ENCODE peak calls at places on chromosomes 3 and 15, in seven cellular contexts. X is dorsolateral prefrontal cortex; S is thoracic aorta; D is tibial nerve; F is CD4-positive, CD25-positive, alpha-beta regulatory T cell; Q is kidney; Z is hepatocyte. V is an unnamed sample.

GRCh38 chr15:60405405-60405804 is 7.6 kb upstream of the ANXA2 start:
- DNase-seq in X (no peak), S (no peak), D (no peak), F (no peak), Q (no peak), Z (no peak), V (no peak)

GRCh38 chr3:113186566-113186965 is 24.8 kb upstream of the BOC start:
- DNase-seq in X (no peak), S (no peak), D (no peak), F (no peak), Q (no peak), Z (no peak), V (no peak)

GRCh38 chr3:158295771-158296170 is 185.9 kb downstream of the RSRC1 start:
- DNase-seq in X (no peak), S (no peak), D (no peak), F (no peak), Q (no peak), Z (no peak), V (no peak)

GRCh38 chr3:112360574-112360973 is 27.6 kb downstream of the CD200 start:
- DNase-seq in X (no peak), S (no peak), D (no peak), F (no peak), Q (no peak), Z (no peak), V (no peak)

GRCh38 chr15:40277472-40277871 is 5.4 kb downstream of the ANKRD63 start:
- DNase-seq in X (no peak), S (no peak), D (no peak), F (no peak), Q (no peak), Z (no peak), V (no peak)

GRCh38 chr3:7565574-7565973 is 704.7 kb downstream of the GRM7 start:
- DNase-seq in X (no peak), S (no peak), D (no peak), F (no peak), Q (no peak), Z (no peak), V (no peak)

GRCh38 chr15:62975515-62975914 is 67.0 kb upstream of the TPM1 start:
- DNase-seq in X (no peak), S (no peak), D (no peak), F (no peak), Q (no peak), Z (no peak), V (peak)

GRCh38 chr3:183254816-183255730 is 2.0 kb downstream of the B3GNT5 start:
- DNase-seq in X (no peak), S (no peak), D (no peak), F (no peak), Q (no peak), Z (peak), V (peak)

GRCh38 chr15:70120954-70121655 is 23.4 kb upstream of the TLE3 start:
- DNase-seq in X (no peak), S (no peak), D (no peak), F (no peak), Q (no peak), Z (no peak), V (no peak)

GRCh38 chr3:191973820-191974219 is 512.9 kb downstream of the PYDC2 start:
- DNase-seq in X (no peak), S (no peak), D (no peak), F (no peak), Q (no peak), Z (no peak), V (no peak)

GRCh38 chr3:102237181-102237580 is 197.6 kb upstream of the ZPLD1 start:
- DNase-seq in X (no peak), S (no peak), D (no peak), F (no peak), Q (no peak), Z (no peak), V (peak)
- H3K27ac ChIP-seq in X (no peak), S (no peak), D (no peak), F (no peak), Q (no peak), Z (no peak), V (no peak)

DNA sequence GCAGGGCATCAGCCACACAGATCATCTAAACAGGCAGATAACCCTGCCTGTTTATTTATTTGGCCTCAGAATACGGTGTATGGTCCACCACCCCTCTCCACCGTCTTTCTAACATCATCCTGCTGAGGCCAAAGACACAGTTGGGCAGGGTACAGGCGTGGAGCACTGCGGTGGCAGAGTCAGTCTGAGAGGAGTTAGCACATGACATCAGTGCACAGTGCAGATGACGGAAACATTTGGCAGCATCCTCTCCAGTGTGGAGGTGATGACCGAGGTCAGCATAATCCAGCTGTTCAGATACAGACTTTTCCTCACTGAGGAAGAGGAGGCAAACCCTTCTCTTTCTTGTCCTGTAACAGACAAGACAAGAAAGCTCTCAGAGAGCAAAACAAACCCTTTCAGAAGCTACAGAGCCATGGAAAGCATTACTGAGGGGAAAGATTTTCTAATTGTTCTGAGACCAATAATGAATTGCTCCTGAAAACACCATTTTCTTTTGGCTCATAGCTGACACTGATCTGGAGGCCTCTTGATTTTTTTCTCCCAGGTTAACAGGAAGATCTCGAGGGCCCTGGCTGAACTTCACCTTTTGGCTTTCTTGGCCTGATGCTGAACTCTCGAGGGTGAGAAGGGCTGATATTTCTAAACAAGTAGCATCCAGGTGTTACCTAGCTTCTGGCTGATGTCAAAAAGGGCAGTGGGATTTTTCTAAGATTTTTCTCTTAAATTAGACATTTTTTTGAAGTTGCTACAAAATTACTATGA is 20.1 kb upstream of the NFKBIZ start:
- DNase-seq in X (no peak), S (peak), D (peak), F (peak), Q (peak), Z (peak), V (peak)
- H3K27ac ChIP-seq in X (no peak), S (peak), D (peak), F (peak), Q (peak), Z (peak), V (peak)

DNA sequence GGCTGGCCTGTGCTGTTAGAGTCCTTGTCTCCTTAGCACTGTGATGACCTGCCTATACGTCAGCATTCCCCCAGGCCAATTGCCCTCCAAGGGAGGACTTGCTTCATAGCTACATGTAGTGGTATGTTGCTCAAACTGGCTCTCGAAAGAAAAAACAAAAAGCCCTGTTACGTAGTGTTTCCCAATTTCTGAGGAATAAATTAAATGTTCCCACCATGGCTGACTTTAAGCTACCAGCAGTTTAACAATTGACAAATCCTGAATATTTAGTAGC is 54.6 kb downstream of the WNT7A start:
- DNase-seq in X (no peak), S (no peak), D (no peak), F (no peak), Q (no peak), Z (no peak), V (no peak)
- H3K27ac ChIP-seq in X (no peak), S (no peak), D (no peak), F (no peak), Q (no peak), Z (no peak), V (no peak)

DNA sequence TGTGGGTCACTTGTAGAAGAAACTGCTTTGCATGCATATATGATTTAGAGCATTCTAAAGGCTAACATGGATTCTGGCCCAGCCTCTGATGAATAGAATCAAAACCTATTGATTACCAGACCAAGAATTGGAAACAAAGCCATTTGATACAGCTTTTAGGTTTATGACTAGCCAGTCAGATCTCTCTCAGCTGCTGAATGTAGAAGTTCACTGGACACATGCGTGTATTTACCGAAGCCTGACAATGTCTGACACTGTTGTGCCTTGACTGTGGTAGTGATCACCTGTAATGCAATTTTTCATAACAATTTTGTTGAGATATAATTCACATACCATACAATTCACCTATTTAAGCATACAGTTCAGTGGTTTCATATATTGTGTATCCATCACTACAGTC is 122.0 kb downstream of the FNDC3B start:
- DNase-seq in X (no peak), S (no peak), D (no peak), F (no peak), Q (no peak), Z (no peak), V (no peak)
- H3K27ac ChIP-seq in X (no peak), S (peak), D (no peak), F (no peak), Q (no peak), Z (no peak), V (no peak)

GRCh38 chr15:90376789-90377188 is 11.3 kb upstream of the IQGAP1 start:
- DNase-seq in X (no peak), S (no peak), D (no peak), F (peak), Q (no peak), Z (no peak), V (no peak)
- H3K27ac ChIP-seq in X (no peak), S (no peak), D (no peak), F (peak), Q (no peak), Z (no peak), V (no peak)